ENCODE peak calls at places on chromosomes 6 and 20, in eight cellular contexts. X is erythroblast; Y is activated CD4-positive, alpha-beta T cell treated with anti-CD3 and anti-CD28 coated beads for 48 hours; J is activated T-cell treated with anti-CD3 and anti-CD28 coated beads for 1 hour; B is anterior cingulate cortex; M is stimulated activated CD8-positive, alpha-beta memory T cell treated with anti-CD3 and anti-CD28 coated beads, Interleukin-7, amount 100 ng/mL, for 4 hours; U is coronary artery; T is AG04450. A is an unnamed sample.

GRCh38 chr6:148364056-148364844 is 21.6 kb downstream of the SASH1 start:
- DNase-seq in X (no peak), Y (no peak), J (no peak), B (no peak), M (no peak), U (no peak), T (peak), A (no peak)

GRCh38 chr6:85470023-85470410 is 20.1 kb downstream of the NT5E start:
- DNase-seq in X (no peak), Y (no peak), J (no peak), B (no peak), M (no peak), U (no peak), T (no peak), A (no peak)

GRCh38 chr20:24109537-24109936 is 121.0 kb upstream of the GGTLC1 start:
- DNase-seq in X (no peak), Y (peak), J (no peak), B (no peak), M (no peak), U (no peak), T (no peak), A (no peak)

GRCh38 chr6:89599727-89600126 is 38.8 kb downstream of the LYRM2 start:
- DNase-seq in X (no peak), Y (no peak), J (no peak), B (no peak), M (no peak), U (no peak), T (no peak), A (no peak)

GRCh38 chr6:158596861-158597260 is 37.0 kb downstream of the TMEM181 start:
- DNase-seq in X (no peak), Y (no peak), J (no peak), B (no peak), M (no peak), U (no peak), T (no peak), A (no peak)

GRCh38 chr6:7146079-7146828 is 38.5 kb downstream of the RREB1 start:
- DNase-seq in X (peak), Y (no peak), J (no peak), B (no peak), M (no peak), U (no peak), T (no peak), A (peak)

GRCh38 chr6:130697661-130698535 is 129.3 kb upstream of the SMLR1 start:
- DNase-seq in X (peak), Y (peak), J (peak), B (no peak), M (peak), U (no peak), T (peak), A (no peak)

GRCh38 chr6:52839124-52840055 is 1.2 kb downstream of the GSTA5 start:
- DNase-seq in X (peak), Y (peak), J (peak), B (no peak), M (peak), U (no peak), T (peak), A (no peak)

GRCh38 chr6:122653094-122653493 is 42.9 kb downstream of the PKIB start:
- DNase-seq in X (no peak), Y (no peak), J (no peak), B (no peak), M (no peak), U (no peak), T (no peak), A (no peak)